ENCODE peak calls at places on chromosomes 6 and 20, in four cellular contexts. H is upper lobe of right lung, S is SK-N-SH, C is sigmoid colon. O is an unnamed sample. For H3K4me1, the result is how much of the 10 kb centered on the place peaks cover.

GRCh38 chr6:52141596-52141995 is 44.6 kb upstream of the IL17A start:
- DNase-seq in S (no peak), C (no peak), H (no peak), O (no peak)

GRCh38 chr6:85347787-85348186 is 102.1 kb upstream of the NT5E start:
- DNase-seq in C (no peak), H (no peak), S (no peak), O (no peak)

GRCh38 chr20:15627501-15627903 is 945.7 kb downstream of the KIF16B start:
- DNase-seq in C (no peak), S (no peak), H (no peak), O (no peak)

GRCh38 chr6:133567656-133568055 is 321.3 kb upstream of the TCF21 start:
- DNase-seq in S (no peak), C (no peak), H (no peak), O (no peak)

GRCh38 chr6:166333172-166333995 is 9.0 kb downstream of the SFT2D1 start:
- DNase-seq in H (no peak), S (no peak), C (no peak), O (peak)

GRCh38 chr6:66883453-66883852 is 1176.4 kb upstream of the EYS start:
- DNase-seq in C (no peak), H (no peak), S (no peak), O (no peak)

GRCh38 chr6:160859822-160860221 is 131.7 kb upstream of the MAP3K4 start:
- DNase-seq in C (no peak), S (no peak), H (no peak), O (no peak)

GRCh38 chr6:108715832-108716231 is 132.4 kb upstream of the ARMC2 start:
- DNase-seq in H (no peak), C (no peak), S (peak), O (no peak)

GRCh38 chr6:75334266-75335040 is 49.9 kb upstream of the TMEM30A start:
- DNase-seq in S (no peak), C (no peak), H (no peak), O (no peak)

GRCh38 chr20:59179988-59180387 is 16.4 kb downstream of the ZNF831 start:
- DNase-seq in H (no peak), S (no peak), C (no peak), O (no peak)

GRCh38 chr20:17960927-17961599 is 7.5 kb downstream of the SNX5 start:
- DNase-seq in S (no peak), H (no peak), C (peak), O (no peak)
- H3K4me1 ChIP-seq in S (under half), H (half or more), C (half or more), O (half or more)

DNA sequence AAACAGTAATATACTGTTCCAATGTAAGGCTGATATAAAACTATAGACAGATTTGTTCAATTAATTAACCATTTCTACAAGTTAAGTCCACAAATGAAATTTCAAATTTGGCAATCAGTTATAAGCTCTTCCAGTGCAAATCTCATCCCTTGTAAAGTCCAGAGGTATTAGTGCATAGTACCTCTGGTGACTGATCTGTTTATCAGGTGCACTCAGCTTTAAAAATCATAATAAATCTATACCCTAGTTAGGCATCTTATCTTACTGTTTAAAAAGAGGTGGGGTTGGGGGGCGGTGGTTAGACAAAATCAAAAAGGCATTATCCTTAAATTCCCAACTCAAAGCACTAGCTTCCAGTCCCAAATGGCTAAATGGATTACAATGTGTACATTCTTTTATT is 2.9 kb downstream of the FBXO30 start:
- DNase-seq in S (no peak), C (no peak), H (no peak), O (no peak)
- H3K4me1 ChIP-seq in S (under half), C (under half), H (under half), O (under half)

DNA sequence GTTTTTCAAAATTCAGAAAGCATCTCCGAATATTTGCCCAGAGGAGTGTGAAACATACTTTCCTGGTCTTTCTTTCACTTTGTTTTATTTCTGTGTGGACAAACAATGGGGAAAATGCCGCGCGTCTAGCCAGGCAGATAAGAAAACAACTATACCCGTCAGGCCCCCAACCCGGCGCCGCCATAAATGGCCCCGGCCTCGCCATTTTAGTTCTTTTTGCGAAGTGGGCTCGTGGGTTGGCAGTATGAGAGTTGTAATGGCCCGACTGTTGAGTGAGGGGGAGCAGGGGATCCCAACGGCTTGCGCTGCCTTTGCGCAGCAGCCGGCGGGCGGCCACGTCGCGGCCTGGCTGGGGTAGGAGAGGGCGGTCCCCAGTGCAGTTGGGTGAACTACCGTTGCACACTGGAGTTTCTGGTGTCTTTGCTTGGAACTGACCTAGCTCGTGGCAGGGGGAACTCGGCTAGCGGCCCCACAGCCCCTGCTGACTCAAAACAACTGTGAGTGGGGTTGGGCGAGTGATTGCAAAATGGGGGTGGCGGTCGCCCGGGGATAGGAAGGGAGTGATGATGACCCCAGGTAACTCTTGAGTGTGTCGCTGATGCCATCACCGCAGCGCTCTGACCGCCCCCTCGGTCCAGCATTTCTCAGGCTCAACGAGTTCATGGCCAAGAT is 7.3 kb downstream of the HSPA1B start:
- DNase-seq in S (peak), H (peak), C (peak), O (peak)
- H3K4me1 ChIP-seq in S (under half), H (under half), C (half or more), O (half or more)

GRCh38 chr6:100464910-100465700 is at the start of gene SIM1:
- DNase-seq in H (no peak), C (no peak), S (peak), O (no peak)

GRCh38 chr6:100462990-100463684 is 1.6 kb downstream of the SIM1 start:
- DNase-seq in H (no peak), C (no peak), S (no peak), O (no peak)

GRCh38 chr6:100464162-100464851 is 414 bp downstream of the SIM1 start:
- DNase-seq in S (no peak), C (no peak), H (no peak), O (no peak)

GRCh38 chr6:100462396-100462795 is 2.3 kb downstream of the SIM1 start:
- DNase-seq in H (no peak), C (no peak), S (no peak), O (no peak)

DNA sequence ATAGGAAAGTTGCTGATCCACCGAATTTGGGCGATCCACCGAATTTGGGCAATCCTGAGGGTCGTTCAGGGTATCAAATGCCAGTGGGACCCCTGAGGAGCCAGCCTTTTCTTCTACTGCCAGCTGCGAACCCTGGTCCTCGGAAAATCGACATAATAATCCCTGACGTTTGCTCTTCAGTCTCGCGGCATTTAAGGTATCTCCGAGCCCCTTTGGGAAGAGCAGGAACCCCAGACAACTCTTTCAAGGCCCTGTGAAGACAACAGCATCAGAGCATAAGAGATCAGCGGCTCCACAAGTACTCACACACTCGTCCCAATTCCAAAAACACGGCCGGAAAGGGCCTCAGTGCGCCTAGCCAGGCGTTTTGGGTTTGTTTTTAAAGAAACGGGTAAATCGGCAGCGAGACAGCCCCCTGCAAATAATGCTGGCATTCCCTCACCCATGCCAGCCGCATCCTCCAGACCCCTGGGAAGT is 998 bp downstream of the SIM1 start:
- DNase-seq in C (no peak), S (no peak), H (no peak), O (no peak)
- H3K4me1 ChIP-seq in C (under half), S (under half), H (under half), O (under half)

GRCh38 chr20:64107736-64108457 is 532 bp upstream of the NPBWR2 start:
- DNase-seq in S (no peak), H (peak), C (peak), O (peak)
- H3K4me1 ChIP-seq in S (under half), H (under half), C (under half), O (under half)

DNA sequence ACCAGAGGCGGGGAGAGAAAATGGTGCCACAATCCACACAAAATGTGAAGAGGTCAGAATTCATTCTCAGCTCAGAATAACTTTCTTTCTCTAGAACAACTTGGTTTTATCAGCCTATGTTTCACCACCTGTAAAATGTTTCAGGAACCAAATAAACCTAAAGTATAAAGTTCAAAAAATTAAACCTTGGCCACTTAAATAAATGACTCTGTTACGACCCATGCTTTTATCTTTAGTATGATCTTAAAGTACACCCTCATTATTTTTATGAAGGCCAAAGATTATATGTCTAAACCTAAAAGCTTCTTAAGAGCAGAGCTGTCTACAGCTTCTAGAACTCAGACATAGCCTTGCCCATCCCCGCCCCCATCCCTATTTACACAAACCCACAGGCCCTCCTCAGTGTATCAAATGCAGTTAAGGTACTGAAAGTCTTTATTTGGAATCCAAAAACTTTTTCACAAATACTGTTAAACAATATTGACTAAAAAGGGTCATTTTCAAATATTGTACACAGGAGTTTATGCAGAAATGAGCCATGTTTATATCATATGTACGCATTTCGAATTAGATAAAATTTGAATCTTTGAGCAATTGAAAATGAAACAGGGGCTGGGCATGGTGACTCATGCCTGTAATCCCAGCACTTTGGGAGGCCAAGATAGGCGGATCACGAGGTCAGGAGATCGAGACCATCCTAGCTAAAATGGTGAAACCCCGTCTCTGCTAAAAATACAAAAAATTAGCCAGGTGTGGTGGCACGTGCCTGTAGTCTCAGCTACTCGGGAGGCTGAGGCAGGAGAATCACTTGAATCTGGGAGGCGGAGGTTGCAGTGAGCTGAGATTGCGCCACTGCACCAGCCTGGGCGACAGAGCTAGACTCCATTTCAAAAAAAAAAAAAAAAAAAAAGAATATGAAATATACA is 5.7 kb upstream of the NHSL1 start:
- DNase-seq in C (no peak), S (no peak), H (no peak), O (no peak)
- H3K4me1 ChIP-seq in C (under half), S (under half), H (under half), O (under half)

GRCh38 chr20:48704761-48705160 is 123.0 kb downstream of the PREX1 start:
- DNase-seq in C (peak), H (peak), S (no peak), O (no peak)

GRCh38 chr20:48706710-48707339 is 121.0 kb downstream of the PREX1 start:
- DNase-seq in H (no peak), S (no peak), C (peak), O (no peak)

GRCh38 chr20:48708116-48708515 is 119.7 kb downstream of the PREX1 start:
- DNase-seq in C (peak), H (no peak), S (no peak), O (no peak)

GRCh38 chr20:48705208-48706115 is 122.3 kb downstream of the PREX1 start:
- DNase-seq in C (peak), S (peak), H (no peak), O (no peak)

GRCh38 chr20:48706116-48706656 is 121.6 kb downstream of the PREX1 start:
- DNase-seq in S (no peak), H (no peak), C (peak), O (no peak)
- H3K4me1 ChIP-seq in S (under half), H (under half), C (under half), O (under half)

DNA sequence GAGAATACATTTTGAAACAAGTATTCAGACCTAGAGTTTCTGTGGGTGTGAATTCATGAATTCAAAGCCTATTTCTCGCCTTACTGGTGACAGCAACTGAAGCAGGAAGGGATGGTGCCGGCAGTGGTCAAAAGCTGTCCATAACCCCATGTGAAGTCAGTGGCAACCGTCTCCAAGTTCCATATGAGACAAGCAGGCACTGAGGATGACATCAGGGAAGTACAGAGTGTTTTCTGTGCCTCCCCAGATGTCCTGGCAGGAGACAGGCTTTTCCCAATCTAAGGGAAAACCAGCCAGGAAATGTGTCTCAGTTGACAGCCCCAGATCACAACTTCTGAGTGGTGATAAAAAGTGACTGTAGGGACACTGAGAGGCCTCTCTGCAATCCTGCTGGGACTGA is 66.6 kb downstream of the HIVEP2 start:
- DNase-seq in H (no peak), S (no peak), C (no peak), O (no peak)
- H3K4me1 ChIP-seq in H (under half), S (under half), C (under half), O (under half)

DNA sequence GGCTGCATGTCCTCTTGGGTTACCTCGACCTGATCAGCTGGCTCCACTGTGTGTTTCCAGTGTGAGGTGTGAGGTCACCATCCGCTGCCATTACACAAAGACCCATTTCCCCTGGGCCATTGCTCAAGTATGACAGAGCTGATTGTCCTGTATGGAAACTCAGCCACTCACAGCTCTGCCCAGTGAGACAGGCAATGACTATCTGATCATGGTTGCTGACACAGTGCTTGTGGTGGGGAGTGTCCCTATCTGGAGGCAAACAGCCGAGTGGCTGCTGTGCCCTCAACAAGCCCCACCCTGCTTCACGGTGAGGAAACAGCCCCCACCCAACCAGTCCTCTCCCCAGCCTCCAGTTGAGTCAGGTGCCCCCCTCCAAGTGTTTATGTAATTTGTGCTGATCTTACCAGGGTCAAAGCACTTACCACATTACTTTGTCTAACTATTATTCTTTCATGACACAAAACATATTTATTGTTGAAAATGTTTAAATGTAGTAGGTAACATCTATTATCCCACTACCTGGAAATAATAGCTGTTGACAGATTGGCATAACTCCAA is 11.7 kb upstream of the MAPK13 start:
- DNase-seq in C (peak), S (no peak), H (no peak), O (no peak)
- H3K4me1 ChIP-seq in C (under half), S (under half), H (under half), O (half or more)